ENCODE peak calls at places on chromosomes 7 and 10, in six cellular contexts. One of them, this sample, is unnamed.

GRCh38 chr7:98641646-98642489 is 24.8 kb downstream of the NPTX2 start:
- DNase-seq in IMR-90: no peak
- DNase-seq in mesenchymal stem cell: no peak
- DNase-seq in trophoblast cell: no peak
- DNase-seq in neuronal stem cell: no peak
- DNase-seq in H1: no peak
- DNase-seq in this sample: no peak

GRCh38 chr7:6092953-6093354 is 61.8 kb downstream of the ANKRD61 start:
- DNase-seq in IMR-90: no peak
- DNase-seq in H1: no peak
- DNase-seq in mesenchymal stem cell: no peak
- DNase-seq in neuronal stem cell: no peak
- DNase-seq in trophoblast cell: no peak
- DNase-seq in this sample: no peak

GRCh38 chr10:99304027-99304856 is 24.9 kb upstream of the CNNM1 start:
- DNase-seq in neuronal stem cell: no peak
- DNase-seq in mesenchymal stem cell: peak
- DNase-seq in trophoblast cell: no peak
- DNase-seq in IMR-90: no peak
- DNase-seq in H1: no peak
- DNase-seq in this sample: no peak

GRCh38 chr7:26681819-26682418 is 182.5 kb downstream of the SKAP2 start:
- DNase-seq in trophoblast cell: no peak
- DNase-seq in IMR-90: peak
- DNase-seq in neuronal stem cell: no peak
- DNase-seq in H1: no peak
- DNase-seq in mesenchymal stem cell: peak
- DNase-seq in this sample: no peak

GRCh38 chr7:31518766-31519165 is 4.9 kb downstream of the ITPRID1 start:
- DNase-seq in IMR-90: no peak
- DNase-seq in neuronal stem cell: no peak
- DNase-seq in H1: no peak
- DNase-seq in trophoblast cell: no peak
- DNase-seq in mesenchymal stem cell: no peak
- DNase-seq in this sample: no peak

GRCh38 chr7:19284596-19285300 is 139.5 kb upstream of the FERD3L start:
- DNase-seq in neuronal stem cell: no peak
- DNase-seq in H1: no peak
- DNase-seq in IMR-90: peak
- DNase-seq in trophoblast cell: no peak
- DNase-seq in mesenchymal stem cell: no peak
- DNase-seq in this sample: no peak

GRCh38 chr7:52764502-52765169 is 270.8 kb upstream of the POM121L12 start:
- DNase-seq in neuronal stem cell: no peak
- DNase-seq in trophoblast cell: no peak
- DNase-seq in mesenchymal stem cell: peak
- DNase-seq in H1: no peak
- DNase-seq in IMR-90: no peak
- DNase-seq in this sample: no peak

GRCh38 chr10:23158370-23158769 is 33.7 kb upstream of the PTF1A start:
- DNase-seq in H1: no peak
- DNase-seq in IMR-90: peak
- DNase-seq in neuronal stem cell: peak
- DNase-seq in trophoblast cell: peak
- DNase-seq in mesenchymal stem cell: peak
- DNase-seq in this sample: peak

GRCh38 chr7:134458341-134458805 is 527 bp downstream of the AKR1B1 start:
- DNase-seq in neuronal stem cell: peak
- DNase-seq in trophoblast cell: peak
- DNase-seq in IMR-90: peak
- DNase-seq in mesenchymal stem cell: peak
- DNase-seq in H1: no peak
- DNase-seq in this sample: peak

GRCh38 chr7:55336540-55336939 is 28.6 kb upstream of the LANCL2 start:
- DNase-seq in trophoblast cell: no peak
- DNase-seq in IMR-90: no peak
- DNase-seq in H1: no peak
- DNase-seq in neuronal stem cell: no peak
- DNase-seq in mesenchymal stem cell: no peak
- DNase-seq in this sample: no peak

GRCh38 chr10:63467833-63468232 is 2.1 kb upstream of the JMJD1C start:
- DNase-seq in mesenchymal stem cell: no peak
- DNase-seq in trophoblast cell: no peak
- DNase-seq in H1: no peak
- DNase-seq in IMR-90: peak
- DNase-seq in neuronal stem cell: no peak
- DNase-seq in this sample: no peak

GRCh38 chr7:50450691-50451051 is 521 bp upstream of the FIGNL1 start:
- DNase-seq in IMR-90: no peak
- DNase-seq in mesenchymal stem cell: no peak
- DNase-seq in trophoblast cell: no peak
- DNase-seq in H1: no peak
- DNase-seq in neuronal stem cell: no peak
- DNase-seq in this sample: no peak

GRCh38 chr7:95608344-95609173 is 12.2 kb upstream of the PDK4 start:
- DNase-seq in neuronal stem cell: peak
- DNase-seq in mesenchymal stem cell: peak
- DNase-seq in IMR-90: peak
- DNase-seq in trophoblast cell: peak
- DNase-seq in H1: no peak
- DNase-seq in this sample: peak

GRCh38 chr10:5811387-5811821 is 1.8 kb downstream of the GDI2 start:
- DNase-seq in IMR-90: peak
- DNase-seq in H1: no peak
- DNase-seq in mesenchymal stem cell: peak
- DNase-seq in neuronal stem cell: peak
- DNase-seq in trophoblast cell: no peak
- DNase-seq in this sample: no peak

GRCh38 chr10:33179056-33179455 is 155.4 kb downstream of the NRP1 start:
- DNase-seq in IMR-90: peak
- DNase-seq in neuronal stem cell: no peak
- DNase-seq in H1: no peak
- DNase-seq in mesenchymal stem cell: no peak
- DNase-seq in trophoblast cell: no peak
- DNase-seq in this sample: no peak

GRCh38 chr7:143352506-143353130 is 9.9 kb downstream of the FAM131B start:
- DNase-seq in neuronal stem cell: peak
- DNase-seq in H1: no peak
- DNase-seq in mesenchymal stem cell: no peak
- DNase-seq in IMR-90: no peak
- DNase-seq in trophoblast cell: no peak
- DNase-seq in this sample: no peak

GRCh38 chr10:59037018-59037389 is 139.4 kb upstream of the PHYHIPL start:
- DNase-seq in IMR-90: no peak
- DNase-seq in H1: no peak
- DNase-seq in trophoblast cell: no peak
- DNase-seq in mesenchymal stem cell: no peak
- DNase-seq in neuronal stem cell: no peak
- DNase-seq in this sample: no peak

GRCh38 chr10:6154566-6154965 is 48.2 kb upstream of the PFKFB3 start:
- DNase-seq in H1: no peak
- DNase-seq in IMR-90: no peak
- DNase-seq in mesenchymal stem cell: no peak
- DNase-seq in trophoblast cell: no peak
- DNase-seq in neuronal stem cell: no peak
- DNase-seq in this sample: no peak

GRCh38 chr10:123999956-124000615 is 93.3 kb downstream of the CHST15 start:
- DNase-seq in neuronal stem cell: no peak
- DNase-seq in mesenchymal stem cell: no peak
- DNase-seq in H1: no peak
- DNase-seq in trophoblast cell: no peak
- DNase-seq in IMR-90: no peak
- DNase-seq in this sample: no peak

GRCh38 chr10:14592566-14592965 is 182.1 kb downstream of the FAM107B start:
- DNase-seq in H1: no peak
- DNase-seq in IMR-90: no peak
- DNase-seq in neuronal stem cell: no peak
- DNase-seq in mesenchymal stem cell: no peak
- DNase-seq in trophoblast cell: no peak
- DNase-seq in this sample: peak

GRCh38 chr10:124703778-124704427 is 40.3 kb downstream of the FAM53B start:
- DNase-seq in neuronal stem cell: no peak
- DNase-seq in mesenchymal stem cell: peak
- DNase-seq in H1: no peak
- DNase-seq in IMR-90: no peak
- DNase-seq in trophoblast cell: no peak
- DNase-seq in this sample: no peak

GRCh38 chr7:88204525-88205103 is 15.2 kb downstream of the SRI start:
- DNase-seq in neuronal stem cell: no peak
- DNase-seq in mesenchymal stem cell: no peak
- DNase-seq in trophoblast cell: no peak
- DNase-seq in H1: no peak
- DNase-seq in IMR-90: no peak
- DNase-seq in this sample: no peak

GRCh38 chr7:80453699-80454340 is 58.0 kb downstream of the GNAT3 start:
- DNase-seq in IMR-90: peak
- DNase-seq in mesenchymal stem cell: peak
- DNase-seq in trophoblast cell: no peak
- DNase-seq in neuronal stem cell: peak
- DNase-seq in H1: no peak
- DNase-seq in this sample: no peak

GRCh38 chr7:117480978-117481377 is 1.2 kb downstream of the CFTR start:
- DNase-seq in H1: no peak
- DNase-seq in IMR-90: no peak
- DNase-seq in mesenchymal stem cell: no peak
- DNase-seq in trophoblast cell: no peak
- DNase-seq in neuronal stem cell: no peak
- DNase-seq in this sample: no peak
- H4K91ac ChIP-seq in H1: no peak
- H4K91ac ChIP-seq in IMR-90: no peak
- H4K91ac ChIP-seq in mesenchymal stem cell: no peak
- H4K91ac ChIP-seq in trophoblast cell: no peak
- H4K91ac ChIP-seq in neuronal stem cell: no peak
- H4K91ac ChIP-seq in this sample: no peak

DNA sequence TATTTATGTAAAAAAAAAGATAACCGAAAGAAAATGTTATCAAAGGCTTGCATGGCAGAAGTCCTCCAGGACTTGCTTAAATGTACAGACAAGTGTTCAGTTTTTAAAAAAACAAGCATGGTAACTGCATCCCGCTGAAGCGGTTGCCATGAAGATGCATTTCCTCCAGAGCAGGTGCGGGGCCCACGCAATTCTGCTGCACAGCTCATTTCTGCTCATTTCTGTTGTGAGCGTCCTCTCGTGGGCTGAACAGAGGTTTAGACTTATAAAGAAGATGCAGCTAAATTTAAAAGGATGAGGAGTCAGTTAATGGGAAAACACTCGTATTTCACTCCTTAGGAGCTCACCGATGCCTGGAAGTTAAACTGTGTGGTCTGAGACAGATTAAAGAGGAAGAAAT is 247.6 kb downstream of the DNAJB6 start:
- DNase-seq in mesenchymal stem cell: no peak
- DNase-seq in H1: no peak
- DNase-seq in IMR-90: no peak
- DNase-seq in trophoblast cell: no peak
- DNase-seq in neuronal stem cell: no peak
- DNase-seq in this sample: no peak
- H2AK5ac ChIP-seq in mesenchymal stem cell: no peak
- H2AK5ac ChIP-seq in H1: no peak
- H2AK5ac ChIP-seq in IMR-90: no peak
- H2AK5ac ChIP-seq in trophoblast cell: no peak
- H2AK5ac ChIP-seq in neuronal stem cell: no peak
- H2AK5ac ChIP-seq in this sample: no peak

GRCh38 chr7:73740771-73741170 is 2.2 kb upstream of the ABHD11 start:
- DNase-seq in H1: no peak
- DNase-seq in mesenchymal stem cell: no peak
- DNase-seq in neuronal stem cell: no peak
- DNase-seq in trophoblast cell: peak
- DNase-seq in IMR-90: no peak
- DNase-seq in this sample: peak
- H4K91ac ChIP-seq in H1: no peak
- H4K91ac ChIP-seq in mesenchymal stem cell: no peak
- H4K91ac ChIP-seq in neuronal stem cell: no peak
- H4K91ac ChIP-seq in trophoblast cell: peak
- H4K91ac ChIP-seq in IMR-90: no peak
- H4K91ac ChIP-seq in this sample: no peak

GRCh38 chr10:3784510-3785250 is at the start of gene KLF6:
- DNase-seq in IMR-90: peak
- DNase-seq in mesenchymal stem cell: no peak
- DNase-seq in H1: no peak
- DNase-seq in neuronal stem cell: no peak
- DNase-seq in trophoblast cell: no peak
- DNase-seq in this sample: no peak
- H2AK5ac ChIP-seq in IMR-90: peak
- H2AK5ac ChIP-seq in mesenchymal stem cell: peak
- H2AK5ac ChIP-seq in H1: peak
- H2AK5ac ChIP-seq in neuronal stem cell: peak
- H2AK5ac ChIP-seq in trophoblast cell: peak
- H2AK5ac ChIP-seq in this sample: no peak

DNA sequence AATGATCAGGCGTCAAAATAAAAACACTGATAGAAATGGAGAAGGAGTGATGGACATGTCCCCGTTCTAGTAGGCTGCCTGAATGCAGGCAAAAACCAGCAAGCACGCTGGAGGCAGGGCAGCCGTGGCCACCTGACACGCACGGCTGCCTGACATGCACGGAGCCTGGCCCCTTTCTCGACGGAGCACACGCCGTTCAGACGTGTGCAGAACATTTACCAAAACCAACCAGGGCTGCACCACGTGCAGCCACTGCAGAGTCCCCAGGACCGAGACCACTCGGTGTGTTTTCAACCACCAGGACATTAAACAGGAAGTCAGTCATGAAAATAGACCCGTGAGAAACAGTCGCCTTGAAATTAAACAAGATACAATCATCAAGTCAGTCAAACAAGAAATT is 61.9 kb upstream of the NKX6-2 start:
- DNase-seq in IMR-90: no peak
- DNase-seq in trophoblast cell: no peak
- DNase-seq in H1: no peak
- DNase-seq in neuronal stem cell: no peak
- DNase-seq in mesenchymal stem cell: no peak
- DNase-seq in this sample: no peak
- H4K91ac ChIP-seq in IMR-90: no peak
- H4K91ac ChIP-seq in trophoblast cell: no peak
- H4K91ac ChIP-seq in H1: no peak
- H4K91ac ChIP-seq in neuronal stem cell: no peak
- H4K91ac ChIP-seq in mesenchymal stem cell: no peak
- H4K91ac ChIP-seq in this sample: no peak